ENCODE peak calls at places on chromosomes 3 and 15, in four cellular contexts. N, T, D and L are unnamed samples.
A peak's percentile ranks its signal among the peaks of the same experiment; 100 is the strongest.

GRCh38 chr3:28317438-28318022 is 31.0 kb upstream of the ZCWPW2 start:
- DNase-seq in N (no peak), T (peak; percentile 7), D (peak; percentile 11), L (no peak)

GRCh38 chr15:60087561-60087960 is 83.5 kb downstream of the FOXB1 start:
- DNase-seq in N (no peak), T (no peak), D (no peak), L (no peak)

GRCh38 chr15:29880341-29880740 is 58.1 kb upstream of the TJP1 start:
- DNase-seq in N (no peak), T (no peak), D (no peak), L (no peak)

GRCh38 chr3:138349926-138350665 is 1.7 kb downstream of the MRAS start:
- DNase-seq in N (no peak), T (no peak), D (peak; percentile 17), L (no peak)

GRCh38 chr3:131535131-131535530 is 32.4 kb upstream of the MRPL3 start:
- DNase-seq in N (no peak), T (no peak), D (peak; percentile 57), L (no peak)

GRCh38 chr3:177378168-177378567 is 180.9 kb upstream of the TBL1XR1 start:
- DNase-seq in N (no peak), T (no peak), D (no peak), L (no peak)

GRCh38 chr3:8931342-8931741 is 31.9 kb downstream of the RAD18 start:
- DNase-seq in N (no peak), T (no peak), D (no peak), L (no peak)

GRCh38 chr3:14473411-14473891 is 66.7 kb downstream of the GRIP2 start:
- DNase-seq in N (no peak), T (no peak), D (no peak), L (no peak)

GRCh38 chr3:55935241-55935640 is 448.1 kb upstream of the WNT5A start:
- DNase-seq in N (no peak), T (no peak), D (no peak), L (no peak)

GRCh38 chr3:141477224-141477623 is 9.6 kb upstream of the RASA2 start:
- DNase-seq in N (no peak), T (no peak), D (peak; percentile 88), L (peak; percentile 82)

GRCh38 chr3:14947105-14947885 is at the start of gene NR2C2:
- DNase-seq in N (peak; percentile 77), T (peak; percentile 84), D (peak; percentile 81), L (peak; percentile 79)

GRCh38 chr15:68763063-68763462 is 57.6 kb downstream of the ANP32A start:
- DNase-seq in N (no peak), T (no peak), D (no peak), L (no peak)

GRCh38 chr3:194062825-194063224 is 73.1 kb upstream of the HES1 start:
- DNase-seq in N (no peak), T (no peak), D (no peak), L (no peak)

GRCh38 chr15:48774484-48774883 is 36.4 kb downstream of the CEP152 start:
- DNase-seq in N (no peak), T (no peak), D (no peak), L (no peak)

GRCh38 chr3:141979050-141979671 is 102.7 kb downstream of the ATP1B3 start:
- DNase-seq in N (no peak), T (no peak), D (peak; percentile 55), L (no peak)

GRCh38 chr3:23072672-23073071 is 130.5 kb upstream of the UBE2E2 start:
- DNase-seq in N (no peak), T (no peak), D (no peak), L (no peak)

GRCh38 chr3:169071003-169071402 is 592.5 kb downstream of the MECOM start:
- DNase-seq in N (no peak), T (no peak), D (peak; percentile 51), L (no peak)

GRCh38 chr3:183664913-183665381 is 29.5 kb downstream of the KLHL24 start:
- DNase-seq in N (no peak), T (no peak), D (peak; percentile 71), L (peak; percentile 47)

GRCh38 chr3:181906338-181906737 is 194.6 kb downstream of the SOX2 start:
- DNase-seq in N (no peak), T (no peak), D (no peak), L (no peak)

GRCh38 chr3:11306815-11307589 is 34.8 kb downstream of the ATG7 start:
- DNase-seq in N (no peak), T (no peak), D (no peak), L (no peak)

GRCh38 chr3:23665741-23666140 is 140.0 kb upstream of the UBE2E1 start:
- DNase-seq in N (no peak), T (no peak), D (peak; percentile 50), L (no peak)

GRCh38 chr3:157070600-157070999 is 89.3 kb downstream of the CCNL1 start:
- DNase-seq in N (no peak), T (no peak), D (no peak), L (no peak)

GRCh38 chr15:49988766-49989165 is 130.3 kb downstream of the ATP8B4 start:
- DNase-seq in N (no peak), T (no peak), D (no peak), L (no peak)

GRCh38 chr15:41940441-41940857 is 31.9 kb downstream of the EHD4 start:
- DNase-seq in N (no peak), T (no peak), D (peak; percentile 77), L (no peak)

GRCh38 chr3:125334675-125335560 is 40.2 kb downstream of the ZNF148 start:
- DNase-seq in N (no peak), T (no peak), D (no peak), L (no peak)

GRCh38 chr15:60667190-60667868 is 188.4 kb upstream of the ICE2 start:
- DNase-seq in N (no peak), T (no peak), D (no peak), L (no peak)

GRCh38 chr3:169546368-169546767 is 117.1 kb downstream of the MECOM start:
- DNase-seq in N (no peak), T (no peak), D (no peak), L (no peak)

GRCh38 chr15:82570721-82571519 is 30.7 kb upstream of the RPS17 start:
- DNase-seq in N (no peak), T (no peak), D (no peak), L (no peak)

GRCh38 chr15:90954712-90955671 is at the start of gene RCCD1:
- DNase-seq in N (peak; percentile 100), T (peak; percentile 71), D (peak; percentile 93), L (peak; percentile 88)

GRCh38 chr3:101142160-101142559 is 148.9 kb upstream of the ABI3BP start:
- DNase-seq in N (no peak), T (no peak), D (no peak), L (no peak)

GRCh38 chr3:124276163-124276862 is 284.4 kb upstream of the ROPN1 start:
- DNase-seq in N (no peak), T (no peak), D (no peak), L (no peak)

GRCh38 chr3:137766069-137766960 is 2.2 kb downstream of the SOX14 start:
- DNase-seq in N (no peak), T (no peak), D (no peak), L (no peak)

GRCh38 chr15:66135664-66136063 is 117.9 kb downstream of the MEGF11 start:
- DNase-seq in N (no peak), T (no peak), D (no peak), L (no peak)

GRCh38 chr3:27596334-27596841 is 112.2 kb upstream of the SLC4A7 start:
- DNase-seq in N (no peak), T (no peak), D (peak; percentile 63), L (no peak)

GRCh38 chr3:66210687-66211295 is 10.0 kb upstream of the SLC25A26 start:
- DNase-seq in N (no peak), T (no peak), D (no peak), L (no peak)

GRCh38 chr15:58454950-58455401 is 23.2 kb downstream of the LIPC start:
- DNase-seq in N (no peak), T (no peak), D (no peak), L (no peak)

GRCh38 chr15:45021331-45021730 is 1.7 kb upstream of the SORD start:
- DNase-seq in N (no peak), T (no peak), D (peak; percentile 7), L (no peak)